ENCODE peak calls at places on chromosomes 4 and X, in ten cellular contexts. One of them, this sample, is unnamed.
A peak's percentile ranks its signal among the peaks of the same experiment; 100 is the strongest.

GRCh38 chr4:88443486-88443885 is 13.4 kb upstream of the HERC5 start:
- DNase-seq in esophagus squamous epithelium: no peak
- DNase-seq in right lobe of liver: no peak
- DNase-seq in colonic mucosa: no peak
- DNase-seq in CD8-positive, alpha-beta T cell: no peak
- DNase-seq in nephron progenitor cell: no peak
- DNase-seq in mucosa of descending colon: no peak
- DNase-seq in AG04449: no peak
- DNase-seq in AG09319: no peak
- DNase-seq in WTC11: no peak
- DNase-seq in this sample: no peak

GRCh38 chrX:97030947-97031346 is 147.2 kb downstream of the RPA4 start:
- DNase-seq in mucosa of descending colon: no peak
- DNase-seq in AG04449: no peak
- DNase-seq in esophagus squamous epithelium: no peak
- DNase-seq in nephron progenitor cell: no peak
- DNase-seq in colonic mucosa: no peak
- DNase-seq in right lobe of liver: no peak
- DNase-seq in WTC11: no peak
- DNase-seq in CD8-positive, alpha-beta T cell: no peak
- DNase-seq in AG09319: no peak
- DNase-seq in this sample: no peak

GRCh38 chr4:78213218-78213617 is 156.1 kb downstream of the FRAS1 start:
- DNase-seq in colonic mucosa: peak; percentile 29
- DNase-seq in esophagus squamous epithelium: no peak
- DNase-seq in nephron progenitor cell: no peak
- DNase-seq in AG09319: no peak
- DNase-seq in mucosa of descending colon: peak; percentile 42
- DNase-seq in WTC11: no peak
- DNase-seq in right lobe of liver: no peak
- DNase-seq in AG04449: no peak
- DNase-seq in CD8-positive, alpha-beta T cell: no peak
- DNase-seq in this sample: no peak

GRCh38 chr4:183154701-183155391 is 55.8 kb downstream of the WWC2 start:
- DNase-seq in colonic mucosa: no peak
- DNase-seq in AG04449: no peak
- DNase-seq in WTC11: no peak
- DNase-seq in AG09319: no peak
- DNase-seq in esophagus squamous epithelium: no peak
- DNase-seq in nephron progenitor cell: peak; percentile 5
- DNase-seq in right lobe of liver: no peak
- DNase-seq in CD8-positive, alpha-beta T cell: no peak
- DNase-seq in mucosa of descending colon: no peak
- DNase-seq in this sample: no peak

GRCh38 chr4:169485791-169486742 is 126.3 kb downstream of the NEK1 start:
- DNase-seq in nephron progenitor cell: peak; percentile 37
- DNase-seq in mucosa of descending colon: peak; percentile 71
- DNase-seq in esophagus squamous epithelium: no peak
- DNase-seq in AG09319: no peak
- DNase-seq in WTC11: no peak
- DNase-seq in right lobe of liver: no peak
- DNase-seq in AG04449: no peak
- DNase-seq in CD8-positive, alpha-beta T cell: no peak
- DNase-seq in colonic mucosa: peak; percentile 52
- DNase-seq in this sample: peak; percentile 48

GRCh38 chr4:20248155-20248558 is 3.5 kb upstream of the SLIT2 start:
- DNase-seq in WTC11: no peak
- DNase-seq in AG04449: no peak
- DNase-seq in CD8-positive, alpha-beta T cell: no peak
- DNase-seq in esophagus squamous epithelium: no peak
- DNase-seq in mucosa of descending colon: no peak
- DNase-seq in nephron progenitor cell: peak; percentile 17
- DNase-seq in right lobe of liver: no peak
- DNase-seq in AG09319: peak; percentile 74
- DNase-seq in colonic mucosa: no peak
- DNase-seq in this sample: peak; percentile 16

GRCh38 chrX:70454441-70455365 is 10.1 kb downstream of the DLG3 start:
- DNase-seq in nephron progenitor cell: peak; percentile 85
- DNase-seq in right lobe of liver: peak; percentile 62
- DNase-seq in AG04449: no peak
- DNase-seq in colonic mucosa: peak; percentile 88
- DNase-seq in CD8-positive, alpha-beta T cell: peak; percentile 82
- DNase-seq in AG09319: no peak
- DNase-seq in WTC11: peak; percentile 91
- DNase-seq in esophagus squamous epithelium: no peak
- DNase-seq in mucosa of descending colon: peak; percentile 89
- DNase-seq in this sample: peak; percentile 63

GRCh38 chrX:139875831-139876230 is 57.0 kb downstream of the ATP11C start:
- DNase-seq in mucosa of descending colon: no peak
- DNase-seq in esophagus squamous epithelium: no peak
- DNase-seq in right lobe of liver: no peak
- DNase-seq in CD8-positive, alpha-beta T cell: no peak
- DNase-seq in AG09319: no peak
- DNase-seq in AG04449: no peak
- DNase-seq in WTC11: no peak
- DNase-seq in colonic mucosa: no peak
- DNase-seq in nephron progenitor cell: no peak
- DNase-seq in this sample: no peak

GRCh38 chrX:17039826-17040225 is 93.4 kb downstream of the REPS2 start:
- DNase-seq in right lobe of liver: no peak
- DNase-seq in mucosa of descending colon: no peak
- DNase-seq in AG04449: no peak
- DNase-seq in AG09319: peak; percentile 16
- DNase-seq in WTC11: no peak
- DNase-seq in colonic mucosa: no peak
- DNase-seq in CD8-positive, alpha-beta T cell: no peak
- DNase-seq in esophagus squamous epithelium: no peak
- DNase-seq in nephron progenitor cell: no peak
- DNase-seq in this sample: no peak

GRCh38 chr4:76950846-76951321 is 1.3 kb downstream of the SEPTIN11 start:
- DNase-seq in colonic mucosa: peak; percentile 53
- DNase-seq in AG04449: no peak
- DNase-seq in mucosa of descending colon: peak; percentile 41
- DNase-seq in esophagus squamous epithelium: no peak
- DNase-seq in AG09319: no peak
- DNase-seq in right lobe of liver: peak; percentile 22
- DNase-seq in CD8-positive, alpha-beta T cell: no peak
- DNase-seq in WTC11: no peak
- DNase-seq in nephron progenitor cell: peak; percentile 15
- DNase-seq in this sample: peak; percentile 12

GRCh38 chrX:130173190-130173895 is 1.6 kb downstream of the RAB33A start:
- DNase-seq in AG04449: no peak
- DNase-seq in AG09319: peak; percentile 64
- DNase-seq in WTC11: no peak
- DNase-seq in nephron progenitor cell: no peak
- DNase-seq in colonic mucosa: peak; percentile 41
- DNase-seq in CD8-positive, alpha-beta T cell: no peak
- DNase-seq in right lobe of liver: no peak
- DNase-seq in esophagus squamous epithelium: no peak
- DNase-seq in mucosa of descending colon: peak; percentile 45
- DNase-seq in this sample: peak; percentile 57

GRCh38 chr4:76209876-76210275 is 3.7 kb downstream of the SCARB2 start:
- DNase-seq in AG04449: no peak
- DNase-seq in colonic mucosa: no peak
- DNase-seq in AG09319: no peak
- DNase-seq in right lobe of liver: no peak
- DNase-seq in WTC11: no peak
- DNase-seq in CD8-positive, alpha-beta T cell: no peak
- DNase-seq in esophagus squamous epithelium: no peak
- DNase-seq in nephron progenitor cell: no peak
- DNase-seq in mucosa of descending colon: no peak
- DNase-seq in this sample: no peak

GRCh38 chrX:118730500-118731247 is 3.3 kb downstream of the IL13RA1 start:
- DNase-seq in AG04449: peak; percentile 63
- DNase-seq in WTC11: no peak
- DNase-seq in CD8-positive, alpha-beta T cell: no peak
- DNase-seq in colonic mucosa: no peak
- DNase-seq in right lobe of liver: no peak
- DNase-seq in AG09319: peak; percentile 20
- DNase-seq in nephron progenitor cell: no peak
- DNase-seq in esophagus squamous epithelium: no peak
- DNase-seq in mucosa of descending colon: no peak
- DNase-seq in this sample: no peak

GRCh38 chr4:125734504-125734903 is 419.7 kb downstream of the FAT4 start:
- DNase-seq in AG09319: no peak
- DNase-seq in WTC11: no peak
- DNase-seq in mucosa of descending colon: no peak
- DNase-seq in esophagus squamous epithelium: no peak
- DNase-seq in nephron progenitor cell: no peak
- DNase-seq in CD8-positive, alpha-beta T cell: no peak
- DNase-seq in right lobe of liver: no peak
- DNase-seq in colonic mucosa: no peak
- DNase-seq in AG04449: no peak
- DNase-seq in this sample: no peak

GRCh38 chr4:125739760-125740159 is 425.0 kb downstream of the FAT4 start:
- DNase-seq in nephron progenitor cell: no peak
- DNase-seq in right lobe of liver: no peak
- DNase-seq in WTC11: no peak
- DNase-seq in esophagus squamous epithelium: no peak
- DNase-seq in mucosa of descending colon: no peak
- DNase-seq in AG09319: no peak
- DNase-seq in AG04449: no peak
- DNase-seq in CD8-positive, alpha-beta T cell: no peak
- DNase-seq in colonic mucosa: no peak
- DNase-seq in this sample: no peak

GRCh38 chr4:125736057-125736456 is 421.3 kb downstream of the FAT4 start:
- DNase-seq in esophagus squamous epithelium: no peak
- DNase-seq in WTC11: no peak
- DNase-seq in right lobe of liver: no peak
- DNase-seq in AG09319: no peak
- DNase-seq in CD8-positive, alpha-beta T cell: no peak
- DNase-seq in mucosa of descending colon: no peak
- DNase-seq in colonic mucosa: no peak
- DNase-seq in nephron progenitor cell: no peak
- DNase-seq in AG04449: no peak
- DNase-seq in this sample: no peak

GRCh38 chr4:125732682-125733081 is 417.9 kb downstream of the FAT4 start:
- DNase-seq in AG09319: no peak
- DNase-seq in nephron progenitor cell: no peak
- DNase-seq in AG04449: no peak
- DNase-seq in right lobe of liver: no peak
- DNase-seq in CD8-positive, alpha-beta T cell: no peak
- DNase-seq in colonic mucosa: no peak
- DNase-seq in esophagus squamous epithelium: no peak
- DNase-seq in mucosa of descending colon: no peak
- DNase-seq in WTC11: no peak
- DNase-seq in this sample: no peak

GRCh38 chr4:125735107-125735506 is 420.4 kb downstream of the FAT4 start:
- DNase-seq in CD8-positive, alpha-beta T cell: no peak
- DNase-seq in mucosa of descending colon: no peak
- DNase-seq in colonic mucosa: no peak
- DNase-seq in right lobe of liver: no peak
- DNase-seq in AG04449: peak; percentile 59
- DNase-seq in WTC11: no peak
- DNase-seq in esophagus squamous epithelium: no peak
- DNase-seq in AG09319: peak; percentile 8
- DNase-seq in nephron progenitor cell: peak; percentile 29
- DNase-seq in this sample: no peak
- TF ChIP-seq CTCF in CD8-positive, alpha-beta T cell: no peak
- TF ChIP-seq CTCF in mucosa of descending colon: no peak
- TF ChIP-seq CTCF in colonic mucosa: no peak
- TF ChIP-seq CTCF in right lobe of liver: no peak
- TF ChIP-seq CTCF in AG04449: no peak
- TF ChIP-seq CTCF in WTC11: no peak
- TF ChIP-seq CTCF in esophagus squamous epithelium: no peak
- TF ChIP-seq CTCF in AG09319: no peak
- TF ChIP-seq CTCF in nephron progenitor cell: no peak
- TF ChIP-seq CTCF in this sample: no peak

GRCh38 chr4:113452152-113452551 is 309.4 kb downstream of the CAMK2D start:
- DNase-seq in esophagus squamous epithelium: no peak
- DNase-seq in AG04449: no peak
- DNase-seq in WTC11: no peak
- DNase-seq in colonic mucosa: no peak
- DNase-seq in AG09319: no peak
- DNase-seq in mucosa of descending colon: no peak
- DNase-seq in CD8-positive, alpha-beta T cell: no peak
- DNase-seq in nephron progenitor cell: no peak
- DNase-seq in right lobe of liver: no peak
- DNase-seq in this sample: no peak
- TF ChIP-seq CTCF in esophagus squamous epithelium: no peak
- TF ChIP-seq CTCF in AG04449: no peak
- TF ChIP-seq CTCF in WTC11: no peak
- TF ChIP-seq CTCF in colonic mucosa: no peak
- TF ChIP-seq CTCF in AG09319: no peak
- TF ChIP-seq CTCF in mucosa of descending colon: no peak
- TF ChIP-seq CTCF in CD8-positive, alpha-beta T cell: no peak
- TF ChIP-seq CTCF in nephron progenitor cell: no peak
- TF ChIP-seq CTCF in right lobe of liver: no peak
- TF ChIP-seq CTCF in this sample: no peak

GRCh38 chr4:10030946-10031662 is 9.8 kb upstream of the SLC2A9 start:
- DNase-seq in CD8-positive, alpha-beta T cell: no peak
- DNase-seq in nephron progenitor cell: no peak
- DNase-seq in right lobe of liver: no peak
- DNase-seq in AG04449: no peak
- DNase-seq in esophagus squamous epithelium: no peak
- DNase-seq in AG09319: no peak
- DNase-seq in mucosa of descending colon: no peak
- DNase-seq in WTC11: no peak
- DNase-seq in colonic mucosa: no peak
- DNase-seq in this sample: no peak

GRCh38 chr4:10026485-10026884 is 5.2 kb upstream of the SLC2A9 start:
- DNase-seq in mucosa of descending colon: no peak
- DNase-seq in WTC11: no peak
- DNase-seq in right lobe of liver: no peak
- DNase-seq in AG04449: no peak
- DNase-seq in colonic mucosa: no peak
- DNase-seq in CD8-positive, alpha-beta T cell: no peak
- DNase-seq in nephron progenitor cell: no peak
- DNase-seq in AG09319: no peak
- DNase-seq in esophagus squamous epithelium: no peak
- DNase-seq in this sample: no peak

GRCh38 chr4:10028910-10029309 is 7.6 kb upstream of the SLC2A9 start:
- DNase-seq in AG04449: no peak
- DNase-seq in esophagus squamous epithelium: no peak
- DNase-seq in mucosa of descending colon: no peak
- DNase-seq in WTC11: no peak
- DNase-seq in CD8-positive, alpha-beta T cell: no peak
- DNase-seq in colonic mucosa: no peak
- DNase-seq in right lobe of liver: no peak
- DNase-seq in nephron progenitor cell: no peak
- DNase-seq in AG09319: no peak
- DNase-seq in this sample: no peak

GRCh38 chr4:10031663-10032590 is 10.6 kb upstream of the SLC2A9 start:
- DNase-seq in nephron progenitor cell: peak; percentile 46
- DNase-seq in CD8-positive, alpha-beta T cell: no peak
- DNase-seq in right lobe of liver: no peak
- DNase-seq in AG04449: no peak
- DNase-seq in WTC11: no peak
- DNase-seq in esophagus squamous epithelium: no peak
- DNase-seq in mucosa of descending colon: no peak
- DNase-seq in AG09319: no peak
- DNase-seq in colonic mucosa: no peak
- DNase-seq in this sample: no peak

GRCh38 chr4:10029403-10029802 is 8.1 kb upstream of the SLC2A9 start:
- DNase-seq in CD8-positive, alpha-beta T cell: no peak
- DNase-seq in WTC11: no peak
- DNase-seq in colonic mucosa: no peak
- DNase-seq in esophagus squamous epithelium: no peak
- DNase-seq in AG04449: no peak
- DNase-seq in right lobe of liver: no peak
- DNase-seq in mucosa of descending colon: no peak
- DNase-seq in AG09319: no peak
- DNase-seq in nephron progenitor cell: no peak
- DNase-seq in this sample: no peak
- TF ChIP-seq CTCF in CD8-positive, alpha-beta T cell: no peak
- TF ChIP-seq CTCF in WTC11: no peak
- TF ChIP-seq CTCF in colonic mucosa: no peak
- TF ChIP-seq CTCF in esophagus squamous epithelium: no peak
- TF ChIP-seq CTCF in AG04449: no peak
- TF ChIP-seq CTCF in right lobe of liver: no peak
- TF ChIP-seq CTCF in mucosa of descending colon: no peak
- TF ChIP-seq CTCF in AG09319: no peak
- TF ChIP-seq CTCF in nephron progenitor cell: no peak
- TF ChIP-seq CTCF in this sample: no peak

GRCh38 chr4:72567821-72568620 is 1.0 kb downstream of the ADAMTS3 start:
- DNase-seq in WTC11: peak; percentile 88
- DNase-seq in right lobe of liver: peak; percentile 69
- DNase-seq in AG09319: peak; percentile 59
- DNase-seq in AG04449: no peak
- DNase-seq in colonic mucosa: peak; percentile 30
- DNase-seq in mucosa of descending colon: peak; percentile 44
- DNase-seq in esophagus squamous epithelium: no peak
- DNase-seq in CD8-positive, alpha-beta T cell: no peak
- DNase-seq in nephron progenitor cell: peak; percentile 84
- DNase-seq in this sample: peak; percentile 18
- TF ChIP-seq CTCF in WTC11: no peak
- TF ChIP-seq CTCF in right lobe of liver: peak; percentile 8
- TF ChIP-seq CTCF in AG09319: peak; percentile 58
- TF ChIP-seq CTCF in AG04449: peak; percentile 7
- TF ChIP-seq CTCF in colonic mucosa: no peak
- TF ChIP-seq CTCF in mucosa of descending colon: no peak
- TF ChIP-seq CTCF in esophagus squamous epithelium: peak; percentile 12
- TF ChIP-seq CTCF in CD8-positive, alpha-beta T cell: no peak
- TF ChIP-seq CTCF in nephron progenitor cell: no peak
- TF ChIP-seq CTCF in this sample: no peak

This sample was measured in GM10248.